ENCODE peak calls at places on chromosomes 5 and 9, in eight cellular contexts. M is HFF-Myc, O is Calu3, A is osteocyte, S is A172, X is brain microvascular endothelial cell, I is A549, F is GM12891. Z is an unnamed sample.

GRCh38 chr9:129382281-129383004 is 204.4 kb upstream of the IER5L start:
- DNase-seq in A (no peak), F (no peak), S (no peak), M (no peak), I (no peak), O (no peak), X (no peak), Z (no peak)

GRCh38 chr5:157108961-157109360 is at the start of gene HAVCR2:
- DNase-seq in M (no peak), S (no peak), O (no peak), F (peak), I (no peak), A (no peak), X (no peak), Z (no peak)

GRCh38 chr5:129963359-129963758 is 59.1 kb downstream of the CHSY3 start:
- DNase-seq in I (no peak), X (peak), A (no peak), S (peak), O (no peak), M (peak), F (no peak), Z (no peak)

GRCh38 chr9:90801175-90801506 is 478 bp upstream of the SYK start:
- DNase-seq in S (no peak), X (no peak), I (no peak), O (no peak), M (no peak), A (no peak), F (no peak), Z (no peak)

GRCh38 chr5:111635151-111635945 is 121.6 kb downstream of the NREP start:
- DNase-seq in S (no peak), X (no peak), F (no peak), I (no peak), M (no peak), O (no peak), A (no peak), Z (no peak)

GRCh38 chr9:113536483-113537226 is 73.1 kb downstream of the RGS3 start:
- DNase-seq in I (no peak), X (no peak), O (no peak), S (no peak), M (no peak), A (no peak), F (no peak), Z (no peak)

GRCh38 chr5:68066277-68066955 is 149.1 kb upstream of the PIK3R1 start:
- DNase-seq in I (no peak), A (no peak), O (no peak), F (no peak), M (no peak), X (no peak), S (no peak), Z (no peak)

GRCh38 chr5:163565492-163565891 is 60.1 kb downstream of the MAT2B start:
- DNase-seq in X (no peak), M (no peak), F (no peak), S (peak), I (no peak), O (no peak), A (no peak), Z (no peak)

GRCh38 chr5:158456756-158457155 is 597.8 kb upstream of the CLINT1 start:
- DNase-seq in A (no peak), F (no peak), O (no peak), X (peak), S (peak), M (peak), I (peak), Z (no peak)

GRCh38 chr5:40497573-40497972 is 182.1 kb upstream of the PTGER4 start:
- DNase-seq in M (no peak), O (no peak), A (no peak), F (no peak), S (peak), X (peak), I (no peak), Z (no peak)

GRCh38 chr9:112125961-112126388 is 49.1 kb downstream of the SUSD1 start:
- DNase-seq in A (no peak), F (no peak), S (no peak), I (peak), M (no peak), O (no peak), X (no peak), Z (no peak)

GRCh38 chr9:112355305-112355953 is 22.0 kb upstream of the PTBP3 start:
- DNase-seq in S (no peak), A (no peak), O (no peak), F (no peak), I (no peak), X (no peak), M (no peak), Z (peak)

GRCh38 chr5:6710551-6711318 is 2.5 kb upstream of the TENT4A start:
- DNase-seq in I (no peak), X (no peak), F (no peak), A (peak), O (no peak), S (no peak), M (no peak), Z (peak)

GRCh38 chr9:128159073-128159783 is 837 bp upstream of the BBLN start:
- DNase-seq in F (no peak), X (no peak), M (no peak), I (no peak), A (no peak), O (no peak), S (no peak), Z (peak)

GRCh38 chr5:160480652-160481051 is 59.0 kb downstream of the PTTG1 start:
- DNase-seq in M (no peak), A (no peak), O (no peak), F (no peak), I (no peak), X (no peak), S (no peak), Z (no peak)